ENCODE peak calls at places on chromosomes 2 and 18, in seven cellular contexts. One of them, this sample, is unnamed.

GRCh38 chr2:237310515-237311114 is 103.3 kb downstream of the COL6A3 start:
- DNase-seq in endothelial cell of umbilical vein: no peak
- DNase-seq in prostate gland: no peak
- DNase-seq in bronchial epithelial cell: no peak
- DNase-seq in brain microvascular endothelial cell: peak; percentile 57
- DNase-seq in thoracic aorta: no peak
- DNase-seq in PC-3: peak; percentile 31
- DNase-seq in this sample: no peak

GRCh38 chr2:113084249-113085000 is 16.7 kb downstream of the IL1F10 start:
- DNase-seq in brain microvascular endothelial cell: no peak
- DNase-seq in PC-3: peak; percentile 60
- DNase-seq in prostate gland: no peak
- DNase-seq in endothelial cell of umbilical vein: no peak
- DNase-seq in bronchial epithelial cell: peak; percentile 72
- DNase-seq in thoracic aorta: no peak
- DNase-seq in this sample: no peak

GRCh38 chr18:62436636-62437519 is 85.9 kb upstream of the ZCCHC2 start:
- DNase-seq in thoracic aorta: peak; percentile 90
- DNase-seq in bronchial epithelial cell: peak; percentile 94
- DNase-seq in brain microvascular endothelial cell: peak; percentile 63
- DNase-seq in endothelial cell of umbilical vein: peak; percentile 57
- DNase-seq in PC-3: peak; percentile 55
- DNase-seq in prostate gland: peak; percentile 70
- DNase-seq in this sample: no peak

GRCh38 chr2:157838442-157839161 is 37.5 kb downstream of the ACVR1 start:
- DNase-seq in thoracic aorta: peak; percentile 7
- DNase-seq in PC-3: peak; percentile 71
- DNase-seq in endothelial cell of umbilical vein: peak; percentile 91
- DNase-seq in bronchial epithelial cell: peak; percentile 85
- DNase-seq in prostate gland: peak; percentile 39
- DNase-seq in brain microvascular endothelial cell: peak; percentile 79
- DNase-seq in this sample: peak; percentile 57

GRCh38 chr2:174088706-174089105 is 123.5 kb upstream of the SP3 start:
- DNase-seq in PC-3: no peak
- DNase-seq in endothelial cell of umbilical vein: no peak
- DNase-seq in brain microvascular endothelial cell: no peak
- DNase-seq in prostate gland: no peak
- DNase-seq in bronchial epithelial cell: no peak
- DNase-seq in thoracic aorta: no peak
- DNase-seq in this sample: no peak

GRCh38 chr2:204776781-204777559 is 231.7 kb downstream of the PARD3B start:
- DNase-seq in endothelial cell of umbilical vein: no peak
- DNase-seq in thoracic aorta: no peak
- DNase-seq in bronchial epithelial cell: no peak
- DNase-seq in PC-3: peak; percentile 6
- DNase-seq in brain microvascular endothelial cell: peak; percentile 12
- DNase-seq in prostate gland: no peak
- DNase-seq in this sample: no peak

GRCh38 chr2:204892506-204893255 is 347.4 kb downstream of the PARD3B start:
- DNase-seq in endothelial cell of umbilical vein: no peak
- DNase-seq in bronchial epithelial cell: peak; percentile 69
- DNase-seq in prostate gland: no peak
- DNase-seq in PC-3: peak; percentile 24
- DNase-seq in brain microvascular endothelial cell: peak; percentile 38
- DNase-seq in thoracic aorta: no peak
- DNase-seq in this sample: no peak

GRCh38 chr18:7684966-7685365 is 117.8 kb downstream of the PTPRM start:
- DNase-seq in brain microvascular endothelial cell: no peak
- DNase-seq in thoracic aorta: no peak
- DNase-seq in PC-3: no peak
- DNase-seq in bronchial epithelial cell: peak; percentile 82
- DNase-seq in prostate gland: no peak
- DNase-seq in endothelial cell of umbilical vein: no peak
- DNase-seq in this sample: no peak

GRCh38 chr2:127128508-127128907 is 21.6 kb upstream of the BIN1 start:
- DNase-seq in bronchial epithelial cell: peak; percentile 55
- DNase-seq in prostate gland: peak; percentile 82
- DNase-seq in brain microvascular endothelial cell: no peak
- DNase-seq in thoracic aorta: no peak
- DNase-seq in PC-3: no peak
- DNase-seq in endothelial cell of umbilical vein: no peak
- DNase-seq in this sample: no peak

GRCh38 chr2:27977623-27978312 is 87.2 kb downstream of the BABAM2 start:
- DNase-seq in endothelial cell of umbilical vein: peak; percentile 76
- DNase-seq in prostate gland: no peak
- DNase-seq in thoracic aorta: no peak
- DNase-seq in PC-3: peak; percentile 96
- DNase-seq in bronchial epithelial cell: peak; percentile 90
- DNase-seq in brain microvascular endothelial cell: peak; percentile 91
- DNase-seq in this sample: peak; percentile 80

GRCh38 chr2:27972311-27972710 is 81.8 kb downstream of the BABAM2 start:
- DNase-seq in endothelial cell of umbilical vein: peak; percentile 63
- DNase-seq in prostate gland: no peak
- DNase-seq in thoracic aorta: no peak
- DNase-seq in PC-3: no peak
- DNase-seq in bronchial epithelial cell: no peak
- DNase-seq in brain microvascular endothelial cell: no peak
- DNase-seq in this sample: no peak

DNA sequence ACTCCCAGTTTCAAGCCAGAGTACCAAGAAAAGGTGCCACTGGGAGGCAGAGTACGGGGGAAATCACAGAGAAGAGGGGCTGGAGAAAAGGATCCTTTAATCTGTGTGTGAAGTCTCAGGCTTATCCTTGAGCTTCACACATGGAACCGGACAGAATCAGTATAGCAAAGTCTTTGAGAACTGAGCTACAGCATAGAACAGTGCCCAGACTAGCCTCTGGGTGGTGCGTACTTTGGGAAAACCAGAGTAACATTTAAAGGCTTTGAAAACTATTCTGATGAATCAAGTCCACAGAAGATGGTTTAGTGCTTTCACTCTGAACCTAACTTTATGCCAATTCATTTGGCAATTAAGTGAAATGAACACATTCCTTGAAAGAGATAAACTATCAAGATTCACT is 83.1 kb downstream of the BABAM2 start:
- DNase-seq in prostate gland: no peak
- DNase-seq in PC-3: peak; percentile 32
- DNase-seq in brain microvascular endothelial cell: peak; percentile 47
- DNase-seq in thoracic aorta: no peak
- DNase-seq in bronchial epithelial cell: no peak
- DNase-seq in endothelial cell of umbilical vein: no peak
- DNase-seq in this sample: no peak
- TF ChIP-seq CTCF in prostate gland: no peak
- TF ChIP-seq CTCF in PC-3: peak; percentile 40
- TF ChIP-seq CTCF in brain microvascular endothelial cell: peak; percentile 71
- TF ChIP-seq CTCF in thoracic aorta: no peak
- TF ChIP-seq CTCF in bronchial epithelial cell: no peak
- TF ChIP-seq CTCF in endothelial cell of umbilical vein: peak; percentile 14
- TF ChIP-seq CTCF in this sample: peak; percentile 49

GRCh38 chr2:8581601-8582041 is 100.2 kb upstream of the ID2 start:
- DNase-seq in prostate gland: no peak
- DNase-seq in PC-3: no peak
- DNase-seq in thoracic aorta: no peak
- DNase-seq in endothelial cell of umbilical vein: no peak
- DNase-seq in bronchial epithelial cell: no peak
- DNase-seq in brain microvascular endothelial cell: no peak
- DNase-seq in this sample: no peak

GRCh38 chr2:8583400-8584173 is 98.3 kb upstream of the ID2 start:
- DNase-seq in PC-3: peak; percentile 79
- DNase-seq in bronchial epithelial cell: peak; percentile 60
- DNase-seq in endothelial cell of umbilical vein: peak; percentile 38
- DNase-seq in prostate gland: peak; percentile 97
- DNase-seq in thoracic aorta: peak; percentile 80
- DNase-seq in brain microvascular endothelial cell: peak; percentile 45
- DNase-seq in this sample: no peak

GRCh38 chr2:8582850-8583399 is 98.9 kb upstream of the ID2 start:
- DNase-seq in PC-3: no peak
- DNase-seq in brain microvascular endothelial cell: no peak
- DNase-seq in bronchial epithelial cell: no peak
- DNase-seq in endothelial cell of umbilical vein: no peak
- DNase-seq in thoracic aorta: no peak
- DNase-seq in prostate gland: no peak
- DNase-seq in this sample: no peak

GRCh38 chr2:8581048-8581561 is 100.8 kb upstream of the ID2 start:
- DNase-seq in brain microvascular endothelial cell: no peak
- DNase-seq in endothelial cell of umbilical vein: no peak
- DNase-seq in PC-3: no peak
- DNase-seq in prostate gland: no peak
- DNase-seq in bronchial epithelial cell: no peak
- DNase-seq in thoracic aorta: no peak
- DNase-seq in this sample: no peak

DNA sequence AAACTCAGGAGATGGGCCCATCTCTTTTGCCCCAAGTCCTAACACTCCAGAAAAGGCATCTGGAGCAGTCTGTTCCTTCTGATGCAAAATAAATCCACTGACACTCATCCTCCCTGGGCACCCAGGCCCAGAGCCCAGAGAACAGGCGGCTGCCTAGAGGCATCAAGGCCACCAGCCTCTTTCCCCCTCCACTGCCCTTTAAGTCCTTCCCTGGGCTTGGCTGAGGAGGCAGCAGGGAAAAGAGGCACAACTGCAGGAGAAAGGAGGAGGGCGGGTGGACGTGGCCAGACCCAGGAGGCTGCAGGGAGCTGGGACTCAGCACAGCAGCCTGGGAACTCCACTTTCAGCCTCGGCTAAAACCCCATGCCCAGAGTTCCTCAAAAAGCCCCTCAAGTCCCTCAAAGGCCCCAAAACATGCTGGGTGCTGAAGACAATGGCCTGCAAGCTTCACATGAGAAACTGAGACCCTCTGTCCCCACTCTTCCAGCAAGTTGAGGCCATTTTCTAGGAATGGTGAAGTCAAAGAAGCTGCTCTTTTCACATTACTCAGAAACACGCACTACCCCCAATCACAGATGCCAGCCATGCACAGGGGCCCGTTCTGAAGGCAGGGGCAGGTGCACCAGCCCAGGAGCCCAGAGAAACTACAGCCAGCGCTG is 99.5 kb upstream of the ID2 start:
- DNase-seq in bronchial epithelial cell: no peak
- DNase-seq in prostate gland: no peak
- DNase-seq in PC-3: no peak
- DNase-seq in thoracic aorta: no peak
- DNase-seq in brain microvascular endothelial cell: no peak
- DNase-seq in endothelial cell of umbilical vein: no peak
- DNase-seq in this sample: no peak
- H3K4me3 ChIP-seq in bronchial epithelial cell: no peak overlapping the region
- H3K4me3 ChIP-seq in prostate gland: no peak overlapping the region
- H3K4me3 ChIP-seq in PC-3: no peak overlapping the region
- H3K4me3 ChIP-seq in thoracic aorta: no peak overlapping the region
- H3K4me3 ChIP-seq in brain microvascular endothelial cell: no peak overlapping the region
- H3K4me3 ChIP-seq in endothelial cell of umbilical vein: no peak overlapping the region
- H3K4me3 ChIP-seq in this sample: no peak overlapping the region

GRCh38 chr2:69017080-69017479 is 4.1 kb downstream of the ANTXR1 start:
- DNase-seq in prostate gland: no peak
- DNase-seq in PC-3: peak; percentile 23
- DNase-seq in endothelial cell of umbilical vein: no peak
- DNase-seq in thoracic aorta: no peak
- DNase-seq in bronchial epithelial cell: no peak
- DNase-seq in brain microvascular endothelial cell: peak; percentile 26
- DNase-seq in this sample: no peak

GRCh38 chr2:69013123-69013836 is at the start of gene ANTXR1:
- DNase-seq in endothelial cell of umbilical vein: peak; percentile 13
- DNase-seq in brain microvascular endothelial cell: peak; percentile 64
- DNase-seq in PC-3: peak; percentile 80
- DNase-seq in prostate gland: peak; percentile 27
- DNase-seq in thoracic aorta: no peak
- DNase-seq in bronchial epithelial cell: peak; percentile 49
- DNase-seq in this sample: peak; percentile 45

GRCh38 chr2:69011611-69012157 is 1.3 kb upstream of the ANTXR1 start:
- DNase-seq in prostate gland: no peak
- DNase-seq in endothelial cell of umbilical vein: no peak
- DNase-seq in PC-3: no peak
- DNase-seq in thoracic aorta: no peak
- DNase-seq in bronchial epithelial cell: no peak
- DNase-seq in brain microvascular endothelial cell: no peak
- DNase-seq in this sample: no peak

GRCh38 chr2:69012310-69013122 is 463 bp upstream of the ANTXR1 start:
- DNase-seq in thoracic aorta: no peak
- DNase-seq in prostate gland: peak; percentile 51
- DNase-seq in bronchial epithelial cell: peak; percentile 26
- DNase-seq in PC-3: peak; percentile 68
- DNase-seq in brain microvascular endothelial cell: peak; percentile 56
- DNase-seq in endothelial cell of umbilical vein: peak; percentile 56
- DNase-seq in this sample: peak; percentile 44

DNA sequence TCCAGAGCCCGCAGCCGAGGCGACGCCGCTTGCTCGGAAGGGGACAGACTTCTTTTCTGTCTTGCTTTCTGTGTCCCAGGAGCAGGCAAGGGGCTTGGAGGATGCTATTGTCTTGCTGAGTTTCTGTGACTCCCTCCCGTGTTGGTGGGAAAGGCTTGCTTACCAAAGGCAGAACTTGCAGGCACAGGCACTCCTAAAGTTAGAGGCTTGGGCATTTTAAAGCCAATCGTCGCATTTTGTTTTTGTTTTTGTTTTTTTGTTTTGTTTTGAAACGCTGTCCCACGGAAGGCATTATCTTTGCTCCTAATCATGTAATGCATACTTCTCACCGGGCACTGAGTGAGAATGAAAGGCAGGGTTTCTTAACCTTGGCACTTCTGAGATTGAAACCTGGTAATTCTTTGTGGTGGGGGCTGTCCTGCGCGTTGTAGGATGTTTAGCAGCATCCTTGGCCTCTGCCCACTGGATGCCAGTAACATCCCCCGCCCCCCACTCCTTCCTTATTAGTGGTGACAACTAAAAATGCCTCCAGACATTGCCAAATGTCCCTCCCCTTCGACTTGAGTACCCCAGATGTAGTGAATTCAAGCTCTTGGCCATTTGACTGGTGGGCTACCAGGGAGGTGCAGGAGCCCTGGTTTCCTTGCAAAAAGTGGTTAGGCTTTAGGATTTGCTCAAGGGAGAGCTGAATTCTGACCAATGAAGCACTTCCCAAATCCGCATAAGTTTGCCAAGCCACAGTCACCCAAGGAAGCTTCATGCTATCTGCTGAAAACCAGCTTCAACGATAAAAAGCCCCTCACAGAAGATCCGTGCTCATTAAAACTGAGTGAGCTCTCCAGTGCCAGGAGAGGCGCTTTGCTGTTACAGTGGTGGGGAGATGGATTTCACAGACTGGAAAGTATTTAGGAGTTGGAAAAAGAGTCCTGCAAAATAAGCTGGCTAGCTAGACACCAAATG is 1.1 kb downstream of the ANTXR1 start:
- DNase-seq in bronchial epithelial cell: no peak
- DNase-seq in PC-3: peak; percentile 16
- DNase-seq in prostate gland: no peak
- DNase-seq in endothelial cell of umbilical vein: peak; percentile 27
- DNase-seq in brain microvascular endothelial cell: peak; percentile 22
- DNase-seq in thoracic aorta: no peak
- DNase-seq in this sample: no peak
- H3K27me3 ChIP-seq in bronchial epithelial cell: no peaks in the 10 kb centered on the region
- H3K27me3 ChIP-seq in PC-3: no peaks in the 10 kb centered on the region
- H3K27me3 ChIP-seq in prostate gland: no peaks in the 10 kb centered on the region
- H3K27me3 ChIP-seq in endothelial cell of umbilical vein: peaks cover 9% of the 10 kb centered on the region
- H3K27me3 ChIP-seq in brain microvascular endothelial cell: no peaks in the 10 kb centered on the region
- H3K27me3 ChIP-seq in thoracic aorta: no peaks in the 10 kb centered on the region
- H3K27me3 ChIP-seq in this sample: no peaks in the 10 kb centered on the region

DNA sequence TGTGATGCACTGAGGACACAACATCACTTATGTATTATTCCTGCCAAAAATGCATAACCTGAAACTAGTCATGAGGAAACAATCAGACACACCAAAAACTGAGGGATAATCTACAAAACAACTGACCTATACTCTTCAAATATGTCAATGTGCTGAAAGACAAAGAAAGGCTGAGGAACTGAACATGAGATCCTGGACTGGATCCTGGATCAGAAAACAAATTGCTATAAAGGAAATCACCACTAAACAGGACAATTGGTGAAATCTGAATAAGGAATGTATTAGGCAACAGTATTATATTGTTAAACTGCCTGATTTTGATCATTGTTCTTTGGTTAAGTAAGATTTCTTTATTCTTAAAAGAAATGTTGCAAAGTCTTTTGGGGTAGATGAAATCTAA is 28.8 kb downstream of the CUL3 start:
- DNase-seq in PC-3: no peak
- DNase-seq in prostate gland: no peak
- DNase-seq in bronchial epithelial cell: no peak
- DNase-seq in thoracic aorta: no peak
- DNase-seq in endothelial cell of umbilical vein: no peak
- DNase-seq in brain microvascular endothelial cell: no peak
- DNase-seq in this sample: no peak
- TF ChIP-seq CTCF in PC-3: no peak
- TF ChIP-seq CTCF in prostate gland: no peak
- TF ChIP-seq CTCF in bronchial epithelial cell: no peak
- TF ChIP-seq CTCF in thoracic aorta: no peak
- TF ChIP-seq CTCF in endothelial cell of umbilical vein: no peak
- TF ChIP-seq CTCF in brain microvascular endothelial cell: no peak
- TF ChIP-seq CTCF in this sample: no peak

This sample was measured in AG04450.